ENCODE peak calls at places on chromosomes 12 and 14, in four cellular contexts. N is stomach, Z is GM12878, M is transverse colon. C is an unnamed sample. For H3K4me1, the result is how much of the 10 kb centered on the place peaks cover.

GRCh38 chr14:95439881-95440280 is 76.6 kb downstream of the SYNE3 start:
- DNase-seq in M (no peak), N (no peak), Z (no peak), C (no peak)

GRCh38 chr12:18320976-18321375 is 59.7 kb downstream of the PIK3C2G start:
- DNase-seq in Z (no peak), M (no peak), N (no peak), C (no peak)

GRCh38 chr14:34111505-34111904 is 160.6 kb upstream of the EGLN3 start:
- DNase-seq in M (no peak), N (no peak), Z (no peak), C (no peak)

GRCh38 chr14:71692496-71692895 is 239.7 kb upstream of the RGS6 start:
- DNase-seq in N (no peak), M (no peak), Z (no peak), C (no peak)

GRCh38 chr14:55099741-55100140 is 29.3 kb upstream of the LGALS3 start:
- DNase-seq in M (no peak), Z (no peak), N (no peak), C (peak)

GRCh38 chr14:50967104-50967503 is 22.8 kb upstream of the PYGL start:
- DNase-seq in N (no peak), Z (no peak), M (no peak), C (no peak)

GRCh38 chr12:105331805-105332251 is 1.3 kb downstream of the C12orf75 start:
- DNase-seq in N (peak), M (peak), Z (no peak), C (no peak)

GRCh38 chr12:45216297-45216982 is 545 bp downstream of the ANO6 start:
- DNase-seq in M (peak), N (peak), Z (no peak), C (peak)

GRCh38 chr14:77485901-77486678 is 12.5 kb downstream of the ISM2 start:
- DNase-seq in M (no peak), N (no peak), Z (no peak), C (no peak)

GRCh38 chr14:59055439-59056045 is 132.9 kb upstream of the DAAM1 start:
- DNase-seq in M (peak), Z (peak), N (peak), C (no peak)

DNA sequence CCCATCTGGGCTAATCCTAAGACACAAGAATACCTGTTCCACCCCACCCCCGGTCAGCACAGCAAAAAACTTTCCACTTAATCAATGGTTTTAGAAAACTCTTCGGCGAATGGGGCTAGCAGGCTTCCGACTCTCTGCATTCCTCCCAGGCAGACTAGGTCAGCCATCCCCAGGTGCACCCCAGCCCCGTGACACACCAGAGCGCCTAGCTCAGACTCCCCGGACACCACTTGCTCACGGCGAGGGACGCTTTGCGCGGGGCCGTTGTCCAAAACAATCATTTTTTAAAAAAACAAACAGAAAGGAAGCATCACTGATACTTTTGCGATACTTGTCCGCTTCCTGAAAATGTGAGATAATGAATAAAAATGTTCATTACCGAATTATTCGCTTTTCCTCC is 73.3 kb downstream of the BCL11B start:
- DNase-seq in M (no peak), N (no peak), Z (no peak), C (no peak)
- TF ChIP-seq POLR2AphosphoS5 in M (no peak), N (no peak), Z (no peak), C (no peak)

GRCh38 chr14:102507026-102507860 is 2.3 kb downstream of the ANKRD9 start:
- DNase-seq in M (no peak), N (no peak), Z (no peak), C (no peak)
- H3K4me1 ChIP-seq in M (under half), N (under half), Z (under half), C (under half)

GRCh38 chr12:120012067-120012621 is 23.1 kb downstream of the BICDL1 start:
- DNase-seq in N (no peak), Z (peak), M (no peak), C (no peak)
- TF ChIP-seq POLR2AphosphoS5 in N (no peak), Z (no peak), M (no peak), C (no peak)

GRCh38 chr12:53217049-53217929 is 10.2 kb upstream of the ITGB7 start:
- DNase-seq in N (peak), M (peak), Z (no peak), C (peak)
- H3K4me1 ChIP-seq in N (half or more), M (under half), Z (under half), C (under half)

DNA sequence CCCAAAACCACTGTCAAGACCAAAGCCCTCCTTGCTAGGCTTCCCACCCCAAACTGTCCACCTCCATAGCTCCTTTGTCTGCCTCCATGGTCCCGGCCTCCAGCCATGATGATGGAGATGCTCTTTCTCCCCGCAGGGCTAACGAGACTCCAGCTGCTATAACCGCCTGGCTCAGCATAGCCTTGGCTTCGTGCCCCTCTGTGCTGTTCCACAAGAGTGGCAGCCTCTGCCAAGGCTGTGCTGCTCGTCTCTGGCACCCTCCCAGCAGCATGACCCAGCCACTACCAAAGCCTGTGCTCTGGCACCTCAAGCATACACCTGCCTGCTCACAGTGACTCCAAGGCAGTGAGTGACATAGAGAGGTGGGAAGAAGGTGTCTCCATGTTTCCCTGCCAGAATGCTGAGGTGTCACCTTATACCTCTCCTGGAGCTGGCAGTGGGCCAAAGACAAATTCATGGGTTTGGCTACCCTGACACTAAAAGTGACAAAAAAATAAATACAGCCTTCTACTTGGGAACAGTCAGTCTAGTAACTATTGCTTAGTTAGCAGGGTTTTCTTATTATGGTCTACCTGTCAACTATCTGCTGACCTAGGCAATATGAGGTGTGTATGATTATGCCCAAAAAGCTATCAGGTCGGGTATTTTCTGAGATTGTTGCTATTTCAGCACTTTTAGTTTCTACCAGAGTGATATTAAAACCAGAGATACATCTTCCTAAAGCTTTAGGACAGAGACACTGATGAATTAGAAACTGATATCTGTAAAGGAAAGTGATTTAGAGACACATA is 16.1 kb upstream of the KRT73 start:
- DNase-seq in M (no peak), Z (no peak), N (peak), C (peak)
- TF ChIP-seq POLR2AphosphoS5 in M (no peak), Z (no peak), N (no peak), C (no peak)

DNA sequence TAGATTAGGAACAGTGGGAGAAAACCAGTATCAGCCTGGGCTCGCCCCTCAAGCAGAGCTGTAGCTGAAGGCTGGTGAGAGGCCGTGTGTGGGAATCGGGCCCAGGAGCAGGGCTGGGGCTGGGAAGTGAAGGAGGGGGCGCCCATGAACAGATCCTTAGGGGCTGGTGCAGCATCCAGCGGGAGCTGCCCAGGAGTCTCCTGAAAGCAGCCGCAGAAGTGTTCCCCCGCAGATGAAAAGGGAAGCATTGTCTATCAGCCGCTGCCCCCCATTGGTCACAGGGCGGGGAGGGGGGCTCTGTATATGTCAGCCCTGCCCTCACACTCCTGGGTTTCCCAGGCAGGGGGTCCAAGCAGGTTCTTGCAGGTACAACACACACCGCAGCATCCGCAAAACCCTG is 15.6 kb upstream of the RFLNA start:
- DNase-seq in N (no peak), M (no peak), Z (no peak), C (no peak)
- H3K4me1 ChIP-seq in N (under half), M (under half), Z (under half), C (under half)

GRCh38 chr12:15910468-15910863 is 666 bp upstream of the DERA start:
- DNase-seq in Z (no peak), N (no peak), M (no peak), C (no peak)

DNA sequence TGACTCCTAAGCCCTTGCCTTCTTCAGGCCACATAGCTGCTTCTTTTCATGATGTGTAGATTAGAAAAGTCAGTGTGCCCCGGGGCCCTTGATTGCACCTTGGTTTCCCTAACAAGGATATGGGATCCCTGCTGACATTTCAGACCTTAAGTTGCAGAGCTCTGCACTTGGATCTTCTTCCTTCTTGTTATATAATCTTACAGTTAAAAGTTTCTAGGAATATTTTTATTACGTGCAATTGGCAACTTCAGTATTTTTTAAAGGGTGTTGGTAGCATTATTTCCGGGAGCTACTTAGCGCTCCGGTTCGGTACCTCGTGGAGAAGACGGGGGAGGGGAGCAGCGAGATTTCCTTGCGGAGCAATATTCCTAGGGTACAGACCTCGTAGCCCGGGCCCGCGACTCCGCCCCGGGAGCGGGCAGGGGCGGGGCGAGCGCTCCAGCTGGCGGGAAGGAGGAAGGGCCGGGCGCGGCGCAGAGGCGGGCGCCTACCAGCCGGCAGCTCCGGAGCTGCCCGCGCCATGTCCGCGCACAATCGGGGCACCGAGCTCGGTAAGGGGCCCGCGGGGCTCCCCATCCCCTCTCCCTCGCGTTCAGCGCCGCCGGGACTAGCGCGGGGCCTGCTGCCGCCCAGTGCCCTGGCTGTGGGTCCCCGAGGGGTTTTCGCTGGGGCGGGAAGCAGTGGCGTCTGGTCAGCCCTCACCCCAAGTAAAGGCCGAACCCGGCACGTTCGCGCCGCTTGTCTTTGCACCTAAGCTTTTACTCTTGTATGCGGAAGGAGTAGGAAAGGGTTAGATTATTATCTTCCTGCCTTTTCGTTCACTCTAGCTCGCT is at the start of gene DERA:
- DNase-seq in Z (no peak), M (peak), N (peak), C (peak)
- TF ChIP-seq POLR2AphosphoS5 in Z (peak), M (peak), N (peak), C (peak)

C was measured in sigmoid colon.